ENCODE peak calls at places on chromosomes 6 and 20, in five cellular contexts. N is body of pancreas, A is Peyer's patch, E is stomach, Y is A549. D is an unnamed sample. For H3K4me1, the result is how much of the 10 kb centered on the place peaks cover.

GRCh38 chr6:593139-593906 is 63.6 kb downstream of the HUS1B start:
- DNase-seq in E (peak), A (peak), N (peak), Y (peak), D (no peak)

GRCh38 chr6:52560462-52560861 is 16.4 kb downstream of the TRAM2 start:
- DNase-seq in E (no peak), A (no peak), N (no peak), Y (no peak), D (no peak)

GRCh38 chr6:24910850-24911712 is 24.7 kb downstream of the RIPOR2 start:
- DNase-seq in Y (no peak), A (peak), E (peak), N (peak), D (peak)

GRCh38 chr6:25014806-25015560 is 79.2 kb upstream of the RIPOR2 start:
- DNase-seq in Y (no peak), N (peak), A (no peak), E (no peak), D (no peak)

GRCh38 chr6:108736832-108737231 is 111.4 kb upstream of the ARMC2 start:
- DNase-seq in E (no peak), Y (peak), N (no peak), A (peak), D (peak)

GRCh38 chr6:33273924-33274902 is 2.3 kb downstream of the RPS18 start:
- DNase-seq in Y (no peak), A (no peak), N (no peak), E (no peak), D (no peak)

GRCh38 chr6:89781070-89782034 is 38.2 kb downstream of the MDN1 start:
- DNase-seq in Y (no peak), E (no peak), A (no peak), N (no peak), D (no peak)

GRCh38 chr6:41756354-41756753 is 9.2 kb upstream of the PGC start:
- DNase-seq in N (no peak), E (peak), A (no peak), Y (no peak), D (no peak)

GRCh38 chr6:44462797-44463770 is 75.6 kb downstream of the CDC5L start:
- DNase-seq in E (no peak), N (no peak), Y (no peak), A (no peak), D (no peak)

GRCh38 chr20:44959896-44960852 is at the start of gene TOMM34:
- DNase-seq in Y (peak), A (peak), N (peak), E (peak), D (peak)

GRCh38 chr6:72031471-72031870 is 145.1 kb downstream of the RIMS1 start:
- DNase-seq in E (no peak), N (no peak), A (no peak), Y (no peak), D (no peak)

GRCh38 chr20:60097285-60097684 is 139.1 kb downstream of the CDH26 start:
- DNase-seq in A (no peak), E (no peak), N (no peak), Y (no peak), D (no peak)

GRCh38 chr6:169229611-169230321 is 23.9 kb downstream of the THBS2 start:
- DNase-seq in N (no peak), E (no peak), A (no peak), Y (no peak), D (no peak)

GRCh38 chr6:53765270-53765669 is 29.5 kb upstream of the LRRC1 start:
- DNase-seq in Y (no peak), N (no peak), A (no peak), E (no peak), D (no peak)

GRCh38 chr20:64261138-64261537 is 5.6 kb downstream of the PCMTD2 start:
- DNase-seq in E (no peak), Y (no peak), N (no peak), A (no peak), D (no peak)

GRCh38 chr6:109050447-109051102 is 44.1 kb downstream of the SESN1 start:
- DNase-seq in N (no peak), E (no peak), Y (no peak), A (no peak), D (no peak)

GRCh38 chr20:45629496-45630100 is at the start of gene WFDC10A:
- DNase-seq in A (peak), Y (peak), N (peak), E (peak), D (no peak)

GRCh38 chr6:91081452-91082067 is 494.7 kb upstream of the MAP3K7 start:
- DNase-seq in N (no peak), A (no peak), Y (peak), E (no peak), D (no peak)

GRCh38 chr20:31675828-31676533 is 38.3 kb downstream of the COX4I2 start:
- DNase-seq in Y (no peak), N (no peak), E (no peak), A (peak), D (no peak)

DNA sequence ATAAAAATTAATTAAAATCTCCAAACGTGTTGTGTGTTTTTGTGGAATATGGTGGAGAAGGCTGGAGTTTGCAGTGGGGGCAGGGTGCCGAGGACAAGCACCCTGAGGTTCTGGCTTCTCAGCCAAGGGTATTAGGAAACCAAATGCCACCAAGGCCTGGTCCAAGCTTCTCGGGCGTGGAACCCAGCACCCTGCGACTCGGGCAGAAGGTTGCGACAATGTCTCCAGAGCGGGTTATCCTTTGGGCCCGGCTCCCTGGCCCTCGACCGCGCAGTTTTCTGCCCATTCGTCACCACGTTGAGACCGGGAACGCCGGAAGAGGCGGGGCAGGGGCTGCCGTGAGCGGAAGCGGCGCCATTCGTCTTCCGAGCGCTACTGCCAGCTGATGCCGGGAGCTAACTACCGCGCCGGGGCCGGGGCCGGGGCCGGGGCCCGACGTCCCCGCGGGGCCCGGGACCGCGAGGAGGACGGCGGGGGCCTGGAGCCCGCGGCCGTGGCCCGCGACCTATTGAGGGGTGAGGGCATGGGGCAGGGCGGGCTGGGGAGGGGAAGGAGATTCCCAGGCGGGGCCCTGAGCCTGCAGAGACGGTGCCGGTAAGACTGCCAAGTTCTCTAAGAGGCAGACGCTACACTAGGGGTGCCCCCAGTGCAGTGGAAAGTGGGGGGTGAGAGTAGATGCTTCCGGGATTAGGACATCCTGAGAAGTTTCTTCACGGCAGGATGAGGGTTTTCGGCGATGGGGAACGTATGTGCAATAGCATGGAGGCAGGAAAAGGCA is at the start of gene RRP36:
- DNase-seq in A (peak), E (peak), Y (peak), N (peak), D (peak)
- TF ChIP-seq POLR2A in A (no peak), E (no peak), Y (peak), N (peak), D (peak)

DNA sequence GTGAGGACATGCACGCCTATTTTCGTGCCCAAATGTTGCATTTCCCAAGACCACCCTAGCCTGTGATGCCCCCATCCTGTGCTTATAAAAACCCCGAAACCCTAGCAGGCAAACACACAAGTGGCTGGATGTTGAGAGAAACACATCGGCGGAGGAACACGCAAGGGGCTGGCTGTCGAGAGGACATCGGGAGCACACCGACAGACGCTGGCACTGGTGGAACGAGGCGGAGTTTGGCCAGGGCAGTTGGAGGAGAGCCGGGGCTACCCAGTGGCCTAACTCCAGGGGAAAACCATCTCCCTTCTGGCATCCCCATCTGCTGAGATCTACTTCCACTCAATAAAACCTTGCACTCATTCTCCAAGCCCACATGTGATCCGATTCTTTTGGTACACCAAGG is 225.9 kb upstream of the GRIK2 start:
- DNase-seq in A (no peak), Y (no peak), N (no peak), E (no peak), D (no peak)
- TF ChIP-seq CTCF in A (no peak), Y (no peak), N (no peak), E (no peak), D (no peak)

DNA sequence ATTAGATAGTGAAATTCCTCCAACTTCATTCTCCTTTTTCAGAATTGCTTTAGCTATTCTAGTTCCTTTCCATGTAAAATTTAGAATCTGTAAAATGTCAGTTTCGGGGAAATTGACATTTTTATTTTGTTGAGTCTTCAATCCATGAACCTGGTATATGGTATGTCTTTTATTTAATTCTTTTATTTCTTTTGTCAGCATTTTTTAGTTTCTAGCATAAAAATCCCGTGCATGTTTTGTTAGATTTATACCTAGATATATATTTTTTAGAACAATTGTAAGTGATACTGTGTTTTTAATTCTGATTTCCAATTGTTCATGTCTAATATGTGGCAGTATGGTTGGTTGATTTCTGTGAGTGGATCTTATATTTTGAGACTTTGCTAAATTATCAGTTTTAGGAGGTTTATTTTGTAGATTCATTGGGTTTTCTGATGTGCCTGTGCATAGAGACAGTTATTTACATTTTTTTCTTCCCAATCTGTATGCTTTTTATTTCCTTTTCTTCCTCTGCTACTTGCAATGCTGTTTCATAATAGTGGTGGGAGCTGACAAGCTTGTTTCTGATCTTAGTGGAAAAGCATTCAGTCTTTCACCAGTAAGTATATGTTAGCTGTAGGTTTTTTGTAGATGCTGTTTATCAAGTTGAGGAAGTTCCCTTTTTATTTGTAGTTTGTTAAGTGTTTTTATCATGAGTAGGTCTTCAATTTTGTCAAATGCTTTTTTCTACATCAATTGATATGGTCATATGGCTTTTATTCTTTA is 13.7 kb downstream of the TAB2 start:
- DNase-seq in N (no peak), A (no peak), E (no peak), Y (no peak), D (no peak)
- H3K4me1 ChIP-seq in N (half or more), A (under half), E (half or more), Y (half or more), D (half or more)

GRCh38 chr6:140134224-140134623 is 759.8 kb upstream of the CITED2 start:
- DNase-seq in E (no peak), A (no peak), N (no peak), Y (no peak), D (no peak)
- TF ChIP-seq POLR2A in E (no peak), A (no peak), N (no peak), Y (no peak), D (no peak)

GRCh38 chr6:113999284-113999683 is 28.3 kb upstream of the HDAC2 start:
- DNase-seq in N (no peak), A (no peak), E (no peak), Y (no peak), D (no peak)

GRCh38 chr6:113995632-113996031 is 24.7 kb upstream of the HDAC2 start:
- DNase-seq in Y (peak), E (no peak), N (peak), A (no peak), D (no peak)

GRCh38 chr6:113998811-113999210 is 27.9 kb upstream of the HDAC2 start:
- DNase-seq in E (no peak), Y (no peak), N (no peak), A (no peak), D (no peak)

GRCh38 chr6:113997106-113997505 is 26.2 kb upstream of the HDAC2 start:
- DNase-seq in E (no peak), Y (no peak), A (no peak), N (no peak), D (no peak)

GRCh38 chr6:113994934-113995342 is 24.0 kb upstream of the HDAC2 start:
- DNase-seq in N (peak), E (no peak), A (peak), Y (peak), D (no peak)
- TF ChIP-seq CTCF in N (no peak), E (no peak), A (peak), Y (peak), D (no peak)

GRCh38 chr20:49987868-49988690 is 5.3 kb downstream of the SNAI1 start:
- DNase-seq in E (no peak), N (no peak), A (no peak), Y (no peak), D (no peak)
- H3K4me1 ChIP-seq in E (under half), N (under half), A (under half), Y (half or more), D (under half)

GRCh38 chr6:100691972-100692371 is 189.2 kb downstream of the ASCC3 start:
- DNase-seq in A (no peak), N (no peak), Y (no peak), E (no peak), D (no peak)

GRCh38 chr6:100695445-100695844 is 185.7 kb downstream of the ASCC3 start:
- DNase-seq in N (no peak), A (no peak), E (no peak), Y (no peak), D (no peak)

GRCh38 chr6:100693249-100693927 is 187.7 kb downstream of the ASCC3 start:
- DNase-seq in N (no peak), A (no peak), Y (no peak), E (no peak), D (no peak)
- TF ChIP-seq POLR2A in N (no peak), A (no peak), Y (no peak), E (no peak), D (no peak)

GRCh38 chr20:59031326-59032022 is 661 bp downstream of the ATP5F1E start:
- DNase-seq in N (peak), Y (no peak), A (peak), E (no peak), D (no peak)

GRCh38 chr20:59032023-59032712 is at the start of gene ATP5F1E:
- DNase-seq in A (peak), Y (peak), E (peak), N (peak), D (peak)

GRCh38 chr20:59033616-59034165 is 1.6 kb upstream of the ATP5F1E start:
- DNase-seq in E (no peak), Y (no peak), A (no peak), N (no peak), D (no peak)

GRCh38 chr20:59033093-59033492 is 958 bp upstream of the ATP5F1E start:
- DNase-seq in A (no peak), Y (no peak), E (no peak), N (no peak), D (no peak)

GRCh38 chr20:59032713-59033059 is 551 bp upstream of the ATP5F1E start:
- DNase-seq in Y (peak), E (no peak), A (no peak), N (peak), D (no peak)
- TF ChIP-seq CTCF in Y (no peak), E (no peak), A (peak), N (no peak), D (peak)

GRCh38 chr6:138562691-138563090 is 63.4 kb upstream of the NHSL1 start:
- DNase-seq in Y (no peak), A (no peak), N (no peak), E (no peak), D (no peak)

GRCh38 chr6:138567052-138567451 is 67.8 kb upstream of the NHSL1 start:
- DNase-seq in N (no peak), Y (no peak), A (no peak), E (no peak), D (no peak)

GRCh38 chr6:138563650-138564049 is 64.4 kb upstream of the NHSL1 start:
- DNase-seq in A (no peak), Y (no peak), N (no peak), E (no peak), D (no peak)

GRCh38 chr6:138563231-138563630 is 63.9 kb upstream of the NHSL1 start:
- DNase-seq in E (no peak), Y (no peak), N (no peak), A (no peak), D (no peak)

GRCh38 chr6:138564170-138564721 is 65.0 kb upstream of the NHSL1 start:
- DNase-seq in A (no peak), E (no peak), N (no peak), Y (no peak), D (no peak)
- H3K4me1 ChIP-seq in A (under half), E (under half), N (under half), Y (under half), D (under half)

DNA sequence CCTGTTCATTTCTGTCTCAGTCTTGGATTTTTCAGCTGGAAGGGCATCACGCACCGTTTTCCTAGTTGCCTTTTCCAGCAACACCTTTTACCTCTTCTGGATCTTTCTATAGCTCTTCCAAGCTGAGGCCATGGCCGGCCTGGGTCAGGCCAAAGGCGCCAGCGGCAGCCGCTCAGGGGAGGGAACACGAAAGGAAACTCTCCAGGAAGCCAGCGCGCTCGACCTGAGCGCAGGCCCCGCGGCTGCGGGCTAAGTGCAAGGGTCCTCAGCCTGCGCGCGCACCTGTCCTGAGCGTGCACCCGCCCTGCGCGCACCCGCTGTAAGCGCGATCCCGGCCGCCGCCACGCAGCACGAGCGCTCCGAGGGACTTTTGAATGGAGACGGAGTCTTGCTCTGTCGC is 43.8 kb upstream of the TMEM181 start:
- DNase-seq in N (no peak), E (no peak), Y (no peak), A (no peak), D (no peak)
- TF ChIP-seq POLR2A in N (no peak), E (no peak), Y (no peak), A (no peak), D (no peak)